ENCODE peak calls at places on chromosome 21, in seven cellular contexts. J is K562, K is HCT116, W is endothelial cell of umbilical vein, E is HL-60, I is GM23338, C is Panc1. N is an unnamed sample.

GRCh38 chr21:34808569-34809204 is 139.9 kb downstream of the CLIC6 start:
- DNase-seq in J (no peak), K (no peak), W (peak), E (no peak), I (no peak), C (no peak), N (no peak)

GRCh38 chr21:15058718-15059316 is 6.0 kb downstream of the NRIP1 start:
- DNase-seq in J (peak), K (peak), W (peak), E (no peak), I (peak), C (no peak), N (no peak)

GRCh38 chr21:36697473-36698159 is 1.3 kb upstream of the SIM2 start:
- DNase-seq in J (no peak), K (no peak), W (no peak), E (no peak), I (peak), C (no peak), N (no peak)

GRCh38 chr21:17775431-17776126 is 43.6 kb downstream of the C21orf91 start:
- DNase-seq in J (no peak), K (no peak), W (no peak), E (no peak), I (no peak), C (no peak), N (peak)

GRCh38 chr21:37164742-37165141 is 91.7 kb downstream of the TTC3 start:
- DNase-seq in J (no peak), K (no peak), W (no peak), E (no peak), I (no peak), C (no peak), N (no peak)

GRCh38 chr21:38784458-38785266 is 21.1 kb upstream of the ETS2 start:
- DNase-seq in J (no peak), K (no peak), W (no peak), E (no peak), I (no peak), C (no peak), N (no peak)

GRCh38 chr21:34517039-34517438 is 5.0 kb upstream of the KCNE1 start:
- DNase-seq in J (no peak), K (no peak), W (no peak), E (no peak), I (peak), C (no peak), N (no peak)

GRCh38 chr21:23475518-23476189 is 2131.6 kb downstream of the MRPL39 start:
- DNase-seq in J (no peak), K (no peak), W (peak), E (no peak), I (no peak), C (no peak), N (no peak)

GRCh38 chr21:40129809-40130208 is 262.6 kb downstream of the PCP4 start:
- DNase-seq in J (no peak), K (no peak), W (no peak), E (no peak), I (no peak), C (no peak), N (no peak)

GRCh38 chr21:38788275-38788911 is 17.3 kb upstream of the ETS2 start:
- DNase-seq in J (no peak), K (no peak), W (peak), E (no peak), I (no peak), C (no peak), N (no peak)

GRCh38 chr21:29938968-29939858 is 583 bp downstream of the GRIK1 start:
- DNase-seq in J (no peak), K (no peak), W (no peak), E (no peak), I (peak), C (no peak), N (peak)

GRCh38 chr21:38925923-38926322 is 120.2 kb downstream of the ETS2 start:
- DNase-seq in J (no peak), K (no peak), W (peak), E (no peak), I (no peak), C (no peak), N (peak)

GRCh38 chr21:38668067-38668466 is 137.7 kb upstream of the ETS2 start:
- DNase-seq in J (no peak), K (no peak), W (no peak), E (no peak), I (no peak), C (no peak), N (no peak)

GRCh38 chr21:34835526-34835925 is 166.7 kb downstream of the CLIC6 start:
- DNase-seq in J (no peak), K (no peak), W (no peak), E (peak), I (peak), C (no peak), N (peak)

GRCh38 chr21:42925114-42925907 is at the start of gene ERVH48-1:
- DNase-seq in J (no peak), K (no peak), W (no peak), E (no peak), I (peak), C (no peak), N (no peak)

GRCh38 chr21:34771512-34772028 is 102.8 kb downstream of the CLIC6 start:
- DNase-seq in J (no peak), K (peak), W (peak), E (no peak), I (no peak), C (peak), N (no peak)

GRCh38 chr21:34074283-34075098 is 1.1 kb downstream of the MRPS6 start:
- DNase-seq in J (no peak), K (no peak), W (peak), E (no peak), I (peak), C (no peak), N (peak)

GRCh38 chr21:15415541-15416261 is 314.1 kb upstream of the USP25 start:
- DNase-seq in J (no peak), K (no peak), W (no peak), E (no peak), I (no peak), C (no peak), N (no peak)

GRCh38 chr21:35350965-35351364 is 301.9 kb upstream of the RUNX1 start:
- DNase-seq in J (no peak), K (no peak), W (no peak), E (no peak), I (no peak), C (no peak), N (no peak)

GRCh38 chr21:29914326-29914725 is 25.5 kb downstream of the GRIK1 start:
- DNase-seq in J (no peak), K (no peak), W (no peak), E (no peak), I (no peak), C (no peak), N (no peak)

GRCh38 chr21:34690041-34690792 is 21.4 kb downstream of the CLIC6 start:
- DNase-seq in J (no peak), K (peak), W (no peak), E (no peak), I (no peak), C (no peak), N (no peak)

GRCh38 chr21:35801388-35801787 is 258.9 kb downstream of the SETD4 start:
- DNase-seq in J (no peak), K (no peak), W (no peak), E (no peak), I (no peak), C (no peak), N (no peak)

GRCh38 chr21:42669069-42669468 is 15.6 kb downstream of the PDE9A start:
- DNase-seq in J (no peak), K (no peak), W (no peak), E (no peak), I (peak), C (no peak), N (no peak)

GRCh38 chr21:36104306-36105300 is 30.3 kb upstream of the CBR3 start:
- DNase-seq in J (peak), K (peak), W (peak), E (no peak), I (peak), C (no peak), N (no peak)

GRCh38 chr21:38470762-38471161 is 27.5 kb downstream of the ERG start:
- DNase-seq in J (no peak), K (no peak), W (peak), E (no peak), I (no peak), C (no peak), N (no peak)

GRCh38 chr21:39119696-39120290 is 63.5 kb downstream of the PSMG1 start:
- DNase-seq in J (no peak), K (no peak), W (no peak), E (no peak), I (no peak), C (no peak), N (no peak)

GRCh38 chr21:42522271-42522670 is 8.6 kb downstream of the SLC37A1 start:
- DNase-seq in J (no peak), K (no peak), W (no peak), E (no peak), I (no peak), C (no peak), N (no peak)

GRCh38 chr21:42837421-42838211 is 41.7 kb downstream of the WDR4 start:
- DNase-seq in J (peak), K (no peak), W (no peak), E (no peak), I (peak), C (no peak), N (peak)

GRCh38 chr21:25896657-25897056 is 161.9 kb downstream of the GABPA start:
- DNase-seq in J (no peak), K (no peak), W (no peak), E (no peak), I (no peak), C (no peak), N (no peak)

GRCh38 chr21:20968391-20968790 is 29.8 kb upstream of the NCAM2 start:
- DNase-seq in J (no peak), K (no peak), W (no peak), E (no peak), I (no peak), C (no peak), N (no peak)

GRCh38 chr21:17783816-17784598 is 35.1 kb downstream of the C21orf91 start:
- DNase-seq in J (no peak), K (no peak), W (no peak), E (peak), I (no peak), C (no peak), N (no peak)

GRCh38 chr21:34737115-34737514 is 68.3 kb downstream of the CLIC6 start:
- DNase-seq in J (no peak), K (no peak), W (no peak), E (no peak), I (no peak), C (no peak), N (no peak)

GRCh38 chr21:15363921-15364320 is 299.1 kb upstream of the NRIP1 start:
- DNase-seq in J (no peak), K (no peak), W (peak), E (no peak), I (no peak), C (no peak), N (no peak)

GRCh38 chr21:26965567-26966359 is 1.1 kb downstream of the ADAMTS5 start:
- DNase-seq in J (no peak), K (no peak), W (no peak), E (no peak), I (peak), C (no peak), N (peak)
- TF ChIP-seq POLR2AphosphoS5 in J (no peak), K (no peak), W (no peak), E (no peak), I (no peak), C (no peak), N (no peak)

DNA sequence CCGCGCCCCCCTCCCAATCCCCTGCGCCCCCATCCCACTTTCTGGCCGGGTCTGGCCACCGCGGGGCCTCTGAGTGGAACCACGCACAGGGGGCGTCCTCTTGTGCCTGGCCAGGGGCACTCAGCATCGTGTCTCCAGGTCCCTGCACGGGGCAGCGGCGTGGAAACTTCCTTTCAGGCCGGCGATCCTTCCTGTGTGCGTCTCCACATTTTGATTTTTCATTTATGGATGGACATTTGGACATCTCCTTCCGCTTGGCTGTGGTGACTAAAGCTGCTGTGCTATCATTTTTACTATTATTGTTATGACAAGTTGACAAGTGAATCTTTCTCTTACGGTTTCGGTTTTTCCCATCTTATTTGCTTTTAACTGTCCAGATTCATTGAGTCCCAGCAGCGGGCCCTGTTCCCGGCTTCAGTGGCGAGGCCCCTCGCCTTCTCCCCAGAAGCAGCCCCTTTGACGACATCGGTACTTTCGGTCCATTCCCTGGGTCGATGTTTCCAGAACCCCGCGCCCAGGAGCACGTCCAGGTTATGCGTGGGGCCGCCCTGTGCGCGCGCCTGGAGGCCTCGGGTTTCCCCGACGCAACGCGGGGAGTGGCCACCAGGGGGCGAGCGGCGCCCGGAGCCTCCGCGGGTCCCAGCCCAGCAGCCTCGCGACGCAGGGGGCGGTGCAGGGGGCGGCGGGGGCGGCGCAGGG is 12.4 kb upstream of the SLC19A1 start:
- DNase-seq in J (peak), K (peak), W (peak), E (peak), I (peak), C (peak), N (peak)
- TF ChIP-seq POLR2AphosphoS5 in J (no peak), K (peak), W (peak), E (peak), I (no peak), C (no peak), N (peak)

GRCh38 chr21:16742116-16742515 is 770.7 kb upstream of the CXADR start:
- DNase-seq in J (no peak), K (no peak), W (no peak), E (no peak), I (no peak), C (no peak), N (no peak)
- TF ChIP-seq POLR2AphosphoS5 in J (no peak), K (no peak), W (no peak), E (no peak), I (no peak), C (no peak), N (no peak)

GRCh38 chr21:44275041-44275440 is 10.6 kb upstream of the AIRE start:
- DNase-seq in J (no peak), K (no peak), W (no peak), E (no peak), I (no peak), C (no peak), N (no peak)
- TF ChIP-seq POLR2AphosphoS5 in J (no peak), K (no peak), W (no peak), E (no peak), I (no peak), C (no peak), N (no peak)

GRCh38 chr21:28910280-28910887 is 82.3 kb downstream of the LTN1 start:
- DNase-seq in J (no peak), K (no peak), W (no peak), E (no peak), I (no peak), C (no peak), N (no peak)
- TF ChIP-seq POLR2AphosphoS5 in J (no peak), K (no peak), W (no peak), E (no peak), I (no peak), C (no peak), N (no peak)

DNA sequence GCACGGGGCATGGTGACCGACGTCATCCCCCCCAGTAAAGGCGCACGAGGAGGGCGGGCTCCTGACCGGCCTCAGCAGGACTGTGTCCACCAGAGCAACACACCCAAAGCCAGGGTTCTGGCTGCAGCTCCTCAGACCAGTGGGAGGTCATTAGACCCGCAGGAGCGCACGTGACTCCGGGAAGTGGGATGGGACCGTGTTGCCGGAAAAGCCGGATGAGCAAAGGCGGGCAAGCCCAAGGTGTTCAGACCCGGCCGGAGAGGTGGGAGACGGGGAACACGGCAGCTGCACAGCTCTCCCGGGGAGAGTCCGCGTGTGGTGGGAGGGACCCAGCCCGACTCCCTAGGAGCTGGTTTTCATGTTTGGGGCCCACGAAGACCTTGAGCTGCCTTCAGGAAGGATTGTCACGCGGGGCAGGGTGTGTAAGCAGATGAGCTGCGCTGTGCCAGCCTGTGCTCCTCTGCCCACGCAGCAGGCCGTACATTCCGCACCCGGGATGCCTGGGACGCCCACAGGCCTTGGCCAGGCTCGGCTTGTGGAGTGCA is 20.6 kb upstream of the TRAPPC10 start:
- DNase-seq in J (no peak), K (no peak), W (no peak), E (no peak), I (no peak), C (no peak), N (peak)
- TF ChIP-seq POLR2AphosphoS5 in J (no peak), K (no peak), W (no peak), E (no peak), I (no peak), C (no peak), N (no peak)

DNA sequence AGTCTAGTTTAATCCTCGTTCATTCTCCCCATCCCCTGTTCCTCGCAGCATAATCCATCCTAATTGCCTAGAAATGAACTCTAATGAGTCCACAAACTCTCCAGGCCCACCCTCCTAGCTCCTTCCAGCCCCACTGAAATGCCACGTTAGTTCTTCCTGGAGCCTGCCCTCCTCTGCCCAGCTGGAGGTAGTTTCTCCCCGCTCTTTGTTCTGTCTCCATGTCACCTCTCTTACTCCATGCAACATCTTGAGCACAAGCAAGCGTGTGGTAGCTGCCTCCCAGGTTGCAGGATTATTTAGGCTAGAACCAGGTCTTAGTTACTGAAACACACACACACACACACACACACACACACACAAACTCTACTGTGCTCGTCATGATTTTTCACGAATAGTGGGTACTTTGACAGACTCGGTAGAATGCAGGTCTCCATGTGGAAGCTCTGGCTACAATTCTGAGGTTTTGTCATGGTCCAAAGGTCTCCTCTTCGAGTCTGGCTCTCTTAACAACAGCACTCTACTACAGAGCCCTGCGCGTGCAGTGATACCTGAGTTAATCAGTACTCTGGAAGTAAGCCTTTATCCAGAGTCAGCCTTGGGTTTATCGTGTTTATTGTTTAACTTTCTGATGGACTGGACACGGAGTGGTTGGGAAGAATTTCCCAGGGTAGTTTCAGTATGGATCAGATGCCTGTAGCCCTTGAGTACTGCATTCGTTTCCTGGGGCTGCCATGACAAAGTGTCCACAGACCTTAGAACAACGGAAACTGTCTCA is 27.5 kb downstream of the HUNK start:
- DNase-seq in J (no peak), K (no peak), W (no peak), E (no peak), I (no peak), C (no peak), N (no peak)
- TF ChIP-seq POLR2AphosphoS5 in J (no peak), K (no peak), W (no peak), E (no peak), I (no peak), C (no peak), N (no peak)

GRCh38 chr21:41511858-41512257 is 3.9 kb upstream of the TMPRSS2 start:
- DNase-seq in J (no peak), K (no peak), W (no peak), E (no peak), I (no peak), C (no peak), N (no peak)

GRCh38 chr21:41508415-41509205 is 652 bp upstream of the TMPRSS2 start:
- DNase-seq in J (no peak), K (no peak), W (no peak), E (no peak), I (peak), C (no peak), N (no peak)

GRCh38 chr21:41509733-41510132 is 1.8 kb upstream of the TMPRSS2 start:
- DNase-seq in J (no peak), K (no peak), W (no peak), E (no peak), I (no peak), C (no peak), N (no peak)

GRCh38 chr21:41509206-41509496 is 1.2 kb upstream of the TMPRSS2 start:
- DNase-seq in J (no peak), K (no peak), W (no peak), E (no peak), I (no peak), C (no peak), N (no peak)

DNA sequence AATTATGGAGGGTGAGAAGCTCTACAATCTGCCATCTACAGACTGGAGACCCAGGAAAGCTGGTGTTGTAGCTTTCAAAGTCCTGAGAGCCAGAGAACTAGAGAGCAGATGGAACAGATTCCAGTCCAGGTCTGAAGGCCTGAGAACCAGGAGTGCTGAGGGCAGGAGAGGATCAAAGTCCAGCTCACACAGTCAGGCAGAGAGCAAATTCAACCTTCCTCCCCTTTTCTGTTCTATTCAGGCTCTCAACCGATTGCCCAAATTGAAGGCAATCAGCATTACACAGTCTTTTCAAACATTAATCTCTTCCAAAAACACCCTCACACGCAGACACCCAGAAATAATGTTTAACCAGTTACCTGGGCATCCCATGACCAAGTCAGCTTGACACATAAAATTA is 2.5 kb upstream of the TMPRSS2 start:
- DNase-seq in J (no peak), K (no peak), W (no peak), E (no peak), I (no peak), C (no peak), N (no peak)
- TF ChIP-seq POLR2AphosphoS5 in J (no peak), K (no peak), W (no peak), E (no peak), I (no peak), C (no peak), N (no peak)

GRCh38 chr21:32727728-32728454 is at the start of gene SYNJ1:
- DNase-seq in J (peak), K (peak), W (peak), E (peak), I (peak), C (no peak), N (peak)
- TF ChIP-seq POLR2AphosphoS5 in J (peak), K (peak), W (peak), E (peak), I (peak), C (no peak), N (peak)

N was measured in upper lobe of left lung.